ENCODE peak calls at places on chromosomes 16 and 17, in six cellular contexts. Q, D, P, Z, M and R are unnamed samples. For H3K4me1, the result is how much of the 10 kb centered on the place peaks cover.

GRCh38 chr16:51149721-51150158 is 1.3 kb downstream of the SALL1 start:
- DNase-seq in M (no peak), P (no peak), Z (no peak), Q (no peak), D (no peak), R (peak)

GRCh38 chr16:2250652-2251280 is 621 bp downstream of the ECI1 start:
- DNase-seq in Q (no peak), M (no peak), P (no peak), D (peak), Z (peak), R (peak)

GRCh38 chr16:52068447-52069074 is 478.4 kb downstream of the TOX3 start:
- DNase-seq in D (peak), P (peak), M (peak), Z (peak), Q (peak), R (peak)

GRCh38 chr16:66335704-66336329 is 30.7 kb upstream of the CDH5 start:
- DNase-seq in D (no peak), Z (no peak), P (no peak), M (no peak), Q (peak), R (no peak)

GRCh38 chr16:72013389-72013788 is 4.8 kb downstream of the DHODH start:
- DNase-seq in M (no peak), D (no peak), Q (peak), Z (no peak), P (no peak), R (no peak)

GRCh38 chr17:8997994-8998628 is 23.2 kb upstream of the NTN1 start:
- DNase-seq in M (no peak), P (peak), Z (peak), D (peak), Q (peak), R (peak)

GRCh38 chr16:72426416-72426815 is 254.5 kb upstream of the PMFBP1 start:
- DNase-seq in D (no peak), Z (no peak), M (no peak), P (no peak), Q (no peak), R (no peak)

GRCh38 chr17:69434164-69434579 is 19.7 kb downstream of the MAP2K6 start:
- DNase-seq in Q (peak), P (no peak), M (no peak), D (no peak), Z (no peak), R (peak)

GRCh38 chr17:32265192-32265895 is at the start of gene RHBDL3:
- DNase-seq in Z (peak), D (no peak), M (no peak), Q (no peak), P (no peak), R (no peak)

GRCh38 chr17:65503557-65503956 is 57.9 kb downstream of the AXIN2 start:
- DNase-seq in Z (no peak), M (no peak), Q (no peak), D (no peak), P (no peak), R (no peak)

GRCh38 chr17:82948957-82949356 is 109.1 kb upstream of the ZNF750 start:
- DNase-seq in P (no peak), Z (no peak), M (no peak), D (no peak), Q (no peak), R (no peak)

GRCh38 chr17:73371846-73372245 is 60.0 kb upstream of the CDC42EP4 start:
- DNase-seq in D (no peak), M (no peak), Q (no peak), Z (no peak), P (no peak), R (no peak)

GRCh38 chr17:45149669-45150603 is 1.7 kb downstream of the HEXIM1 start:
- DNase-seq in P (peak), Q (peak), D (no peak), M (no peak), Z (peak), R (peak)

GRCh38 chr17:74840989-74841666 is 18.6 kb downstream of the GRIN2C start:
- DNase-seq in M (no peak), Q (peak), D (no peak), P (peak), Z (peak), R (peak)

GRCh38 chr17:42408076-42408475 is 15.0 kb downstream of the CAVIN1 start:
- DNase-seq in Q (no peak), M (no peak), D (no peak), Z (no peak), P (peak), R (no peak)

GRCh38 chr16:80120899-80121521 is 419.8 kb upstream of the DYNLRB2 start:
- DNase-seq in Z (no peak), D (no peak), M (no peak), P (no peak), Q (no peak), R (no peak)

GRCh38 chr16:675884-676564 is 553 bp downstream of the RHBDL1 start:
- DNase-seq in P (no peak), Q (no peak), D (no peak), Z (no peak), M (no peak), R (no peak)

GRCh38 chr16:56347670-56348069 is 77.7 kb downstream of the AMFR start:
- DNase-seq in Q (no peak), P (no peak), Z (no peak), D (no peak), M (no peak), R (no peak)

GRCh38 chr17:43453331-43453812 is 30.4 kb upstream of the DHX8 start:
- DNase-seq in Q (no peak), Z (no peak), D (no peak), M (no peak), P (no peak), R (peak)

GRCh38 chr17:46774108-46774737 is 44.3 kb downstream of the WNT3 start:
- DNase-seq in Z (no peak), D (no peak), Q (no peak), M (no peak), P (peak), R (no peak)

GRCh38 chr17:53626286-53626685 is 196.4 kb upstream of the KIF2B start:
- DNase-seq in P (no peak), D (no peak), Z (peak), M (no peak), Q (peak), R (peak)

GRCh38 chr17:82528484-82529265 is 9.1 kb downstream of the FOXK2 start:
- DNase-seq in Q (peak), D (no peak), P (peak), M (no peak), Z (no peak), R (peak)

GRCh38 chr17:29045734-29046133 is 2.8 kb downstream of the PIPOX start:
- DNase-seq in Q (no peak), P (no peak), D (no peak), M (no peak), Z (no peak), R (no peak)

GRCh38 chr17:34312080-34312479 is 7.2 kb upstream of the CCL8 start:
- DNase-seq in D (no peak), M (no peak), Q (peak), P (no peak), Z (no peak), R (no peak)

GRCh38 chr17:39150795-39151679 is at the start of gene PLXDC1:
- DNase-seq in Q (no peak), Z (no peak), M (no peak), D (no peak), P (no peak), R (no peak)

GRCh38 chr17:30323895-30324319 is 9.9 kb downstream of the TMIGD1 start:
- DNase-seq in D (no peak), P (no peak), M (no peak), Q (no peak), Z (no peak), R (no peak)

GRCh38 chr16:30692381-30693074 is 6.4 kb upstream of the SRCAP start:
- DNase-seq in Z (no peak), Q (no peak), D (no peak), P (peak), M (no peak), R (no peak)

GRCh38 chr16:70646260-70647241 is at the start of gene IL34:
- DNase-seq in D (no peak), M (no peak), Q (no peak), P (peak), Z (no peak), R (no peak)

GRCh38 chr16:63361032-63361624 is 1324.9 kb upstream of the CDH8 start:
- DNase-seq in Q (peak), D (peak), Z (peak), M (no peak), P (no peak), R (peak)

GRCh38 chr16:89450537-89450936 is 39.8 kb downstream of the ANKRD11 start:
- DNase-seq in M (no peak), Q (no peak), P (no peak), Z (no peak), D (no peak), R (no peak)

GRCh38 chr16:89448656-89449055 is 41.7 kb downstream of the ANKRD11 start:
- DNase-seq in P (no peak), D (no peak), M (no peak), Q (no peak), Z (no peak), R (no peak)

GRCh38 chr16:89446975-89447293 is 43.4 kb downstream of the ANKRD11 start:
- DNase-seq in D (no peak), Q (no peak), P (no peak), M (no peak), Z (no peak), R (no peak)

GRCh38 chr16:89452241-89452640 is 38.1 kb downstream of the ANKRD11 start:
- DNase-seq in Q (no peak), Z (no peak), P (no peak), M (no peak), D (no peak), R (no peak)

DNA sequence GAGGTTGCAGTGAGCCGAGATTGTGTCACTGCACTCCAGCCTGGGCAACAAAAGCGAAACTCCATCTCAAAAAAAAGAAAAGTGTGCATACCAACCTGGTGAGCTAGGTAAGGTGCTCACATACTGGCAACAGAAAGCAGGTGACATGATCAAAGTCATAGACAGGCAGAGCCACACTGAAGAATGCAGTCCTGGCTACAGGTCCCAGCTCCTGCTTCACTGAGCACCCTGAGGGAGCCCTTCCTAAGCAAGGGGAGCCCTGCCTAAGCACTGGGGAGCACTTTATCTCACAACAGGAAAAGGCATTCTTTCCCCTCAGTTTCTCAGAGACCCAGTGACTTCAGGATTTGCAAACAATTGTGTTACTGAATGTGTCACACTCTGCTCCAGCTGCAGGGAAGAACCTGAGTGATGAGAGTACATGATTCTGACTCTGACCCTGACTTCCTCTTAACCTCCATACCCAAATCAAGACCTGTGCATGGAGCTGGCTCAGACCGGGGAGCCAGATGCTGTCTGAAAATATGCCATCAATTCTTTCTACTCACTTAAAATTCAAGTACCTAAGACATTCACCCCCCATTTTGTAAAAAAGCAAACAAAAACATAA is 40.5 kb downstream of the ANKRD11 start:
- DNase-seq in D (no peak), P (no peak), Z (peak), M (no peak), Q (peak), R (peak)
- H3K4me1 ChIP-seq in D (under half), P (under half), Z (under half), M (under half), Q (under half), R (under half)

DNA sequence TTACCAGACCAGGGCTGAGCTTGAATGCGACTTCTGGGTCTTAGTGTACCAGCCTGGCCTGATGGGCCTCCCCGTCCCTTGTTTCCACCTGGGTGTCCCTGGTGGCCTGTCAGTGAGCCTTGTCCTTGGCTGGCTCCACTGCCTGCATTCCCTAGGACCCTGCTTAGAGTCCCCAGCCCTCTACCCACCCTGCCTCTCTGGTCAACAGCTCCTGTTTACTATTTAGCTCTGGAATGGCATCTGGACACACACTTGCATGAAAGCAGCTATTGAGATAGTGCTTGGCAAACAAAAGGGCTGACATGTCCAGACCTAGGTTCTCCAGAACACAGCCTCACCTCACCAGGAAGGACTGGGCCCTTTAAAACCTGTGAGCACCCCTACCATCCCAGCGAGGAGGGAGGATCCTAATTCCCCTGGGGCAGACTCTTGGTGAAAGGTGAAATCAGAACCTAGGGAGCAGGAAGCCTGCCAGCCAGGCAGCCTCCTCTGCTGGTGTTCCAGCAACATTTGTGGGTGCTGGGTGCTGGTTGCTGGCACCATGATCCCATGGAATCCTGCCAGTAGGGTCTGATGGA is 38.8 kb downstream of the RAI1 start:
- DNase-seq in D (no peak), Z (no peak), M (no peak), P (no peak), Q (no peak), R (no peak)
- H2BK15ac ChIP-seq in D (no peak), Z (no peak), M (no peak), P (no peak), Q (no peak), R (peak)

GRCh38 chr16:54282923-54283734 is 3.5 kb downstream of the IRX3 start:
- DNase-seq in Z (peak), P (peak), M (no peak), D (peak), Q (no peak), R (no peak)

GRCh38 chr16:54284319-54284930 is 2.2 kb downstream of the IRX3 start:
- DNase-seq in P (peak), Q (no peak), D (peak), M (no peak), Z (peak), R (no peak)

GRCh38 chr16:54282202-54282922 is 4.2 kb downstream of the IRX3 start:
- DNase-seq in Q (no peak), P (peak), M (no peak), Z (peak), D (peak), R (no peak)

GRCh38 chr16:54284931-54285413 is 1.6 kb downstream of the IRX3 start:
- DNase-seq in D (no peak), Q (no peak), M (no peak), Z (peak), P (peak), R (no peak)

DNA sequence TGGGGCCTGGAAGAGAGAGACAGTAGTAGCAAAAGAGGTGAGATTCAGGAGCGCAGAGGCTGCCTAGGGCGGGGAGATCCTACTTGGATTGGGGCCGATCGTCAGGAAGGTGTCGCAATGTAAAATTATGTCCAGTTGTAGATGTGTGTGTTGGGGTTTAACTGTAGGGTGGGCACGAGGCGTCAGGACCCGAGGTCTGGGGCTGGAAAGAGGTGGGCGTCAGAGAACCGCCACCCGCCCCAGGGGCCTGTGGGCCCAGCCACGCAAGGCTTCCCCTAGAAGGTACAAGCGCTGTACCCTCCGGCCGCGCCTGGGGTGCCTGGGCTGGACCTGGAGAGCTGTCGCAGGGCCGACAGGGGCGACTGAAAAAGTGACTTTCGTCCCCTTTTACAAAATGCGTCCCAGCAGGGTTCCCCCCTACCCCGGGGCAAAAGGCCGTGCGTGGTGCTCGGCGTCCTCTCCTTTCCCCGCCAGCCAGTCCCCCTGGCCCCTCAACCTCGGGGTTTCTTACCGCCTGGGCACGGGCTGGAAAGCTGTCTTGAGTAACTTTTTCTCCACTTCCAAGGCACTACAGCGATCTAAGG is 2.8 kb downstream of the IRX3 start:
- DNase-seq in D (no peak), Z (no peak), M (no peak), P (no peak), Q (no peak), R (no peak)
- H3K4me1 ChIP-seq in D (under half), Z (under half), M (under half), P (under half), Q (under half), R (under half)

DNA sequence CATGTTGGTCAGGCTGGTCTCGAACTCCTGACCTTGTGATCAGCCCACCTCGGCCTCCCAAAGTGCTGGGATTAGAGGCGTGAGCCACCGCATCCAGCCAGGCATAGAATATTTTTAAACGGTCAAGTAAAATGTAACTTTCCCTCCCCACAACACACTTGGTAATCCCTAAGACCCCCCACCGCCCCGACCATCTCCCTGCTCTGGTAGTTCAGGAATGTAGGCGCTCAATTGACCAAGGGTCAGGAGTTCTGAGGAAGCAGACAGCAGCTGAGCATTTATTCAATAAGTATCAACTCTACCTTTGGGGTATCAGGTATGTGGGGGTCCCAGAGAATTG is 48.3 kb upstream of the TOB1 start:
- DNase-seq in D (no peak), P (no peak), Z (no peak), M (no peak), Q (no peak), R (no peak)
- H2BK15ac ChIP-seq in D (no peak), P (no peak), Z (no peak), M (no peak), Q (no peak), R (no peak)

DNA sequence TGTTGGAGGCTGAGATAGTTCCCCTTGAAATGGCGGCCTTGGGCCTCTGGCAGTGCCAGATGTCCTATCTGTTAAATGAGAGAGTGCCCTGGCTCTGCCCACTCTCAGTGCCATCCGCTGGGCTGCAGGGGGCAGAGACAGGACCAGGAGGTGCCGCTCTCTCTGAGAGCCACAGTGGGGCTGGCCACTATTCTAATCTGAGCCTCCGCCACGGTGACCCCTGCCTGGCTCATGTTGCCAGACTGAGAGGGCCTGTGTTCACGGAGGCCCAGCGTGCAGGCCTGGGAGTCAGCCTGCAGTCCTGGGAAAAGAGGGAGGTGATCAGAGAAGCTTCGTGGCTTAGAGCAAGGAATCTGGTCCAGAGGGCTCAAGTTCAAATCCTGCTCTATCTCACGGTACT is 6.5 kb downstream of the ATP2A3 start:
- DNase-seq in D (no peak), Q (no peak), Z (no peak), P (no peak), M (no peak), R (no peak)
- H3K4me1 ChIP-seq in D (under half), Q (under half), Z (under half), P (under half), M (under half), R (under half)

DNA sequence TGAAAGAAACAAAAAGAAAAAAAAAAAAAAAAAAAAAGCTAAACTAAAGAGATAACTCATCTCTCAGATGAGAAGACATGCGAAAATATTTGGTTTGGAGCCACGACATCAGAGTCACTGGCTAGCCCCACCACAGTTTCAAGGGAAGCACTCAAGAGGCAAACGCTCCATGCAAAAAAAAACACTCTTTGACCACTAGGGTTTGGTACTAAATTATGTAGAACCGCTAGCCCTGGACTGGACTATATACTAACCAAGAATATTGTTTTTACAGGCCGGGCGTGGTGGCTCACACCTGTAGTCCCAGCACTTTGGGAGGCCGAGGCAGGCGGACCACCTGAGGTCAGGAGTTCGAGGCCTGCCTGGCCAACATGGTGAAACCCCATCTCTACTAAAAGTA is 37.3 kb downstream of the METTL16 start:
- DNase-seq in P (no peak), Z (no peak), Q (no peak), M (no peak), D (no peak), R (no peak)
- H2BK15ac ChIP-seq in P (no peak), Z (no peak), Q (no peak), M (no peak), D (no peak), R (no peak)

GRCh38 chr17:16343569-16343968 is 9.7 kb downstream of the CENPV start:
- DNase-seq in Q (no peak), M (no peak), Z (no peak), D (no peak), P (no peak), R (no peak)

GRCh38 chr17:16342979-16343378 is 10.3 kb downstream of the CENPV start:
- DNase-seq in D (no peak), P (no peak), Z (no peak), M (no peak), Q (peak), R (peak)

GRCh38 chr17:16339959-16340358 is 13.3 kb downstream of the CENPV start:
- DNase-seq in Z (no peak), Q (no peak), M (no peak), D (no peak), P (no peak), R (no peak)

GRCh38 chr17:16338391-16338790 is 14.9 kb downstream of the CENPV start:
- DNase-seq in P (no peak), M (no peak), Z (no peak), Q (no peak), D (no peak), R (no peak)

GRCh38 chr17:16339402-16339801 is 13.9 kb downstream of the CENPV start:
- DNase-seq in D (no peak), P (no peak), Q (no peak), Z (no peak), M (no peak), R (no peak)
- H3K4me1 ChIP-seq in D (under half), P (under half), Q (under half), Z (under half), M (under half), R (under half)